ENCODE peak calls at places on chromosomes 7 and 10, in ten cellular contexts. F is C1 segment of cervical spinal cord, G is amniotic stem cell, M is ascending aorta, C is heart right ventricle, L is nucleus accumbens, U is Calu3, N is ELF-1, Y is left colon, V is NCI-H2081. D is an unnamed sample.
A peak's percentile ranks its signal among the peaks of the same experiment; 100 is the strongest.

GRCh38 chr7:80896856-80897598 is 21.8 kb downstream of the SEMA3C start:
- DNase-seq in V (no peak), L (no peak), Y (peak; percentile 36), N (no peak), U (no peak), F (no peak), C (no peak), G (no peak), M (no peak), D (no peak)

GRCh38 chr10:33927347-33927746 is 592.9 kb upstream of the NRP1 start:
- DNase-seq in N (no peak), L (no peak), G (no peak), F (no peak), U (no peak), Y (no peak), M (no peak), V (no peak), C (no peak), D (no peak)

GRCh38 chr7:20560325-20561180 is 54.9 kb upstream of the ABCB5 start:
- DNase-seq in M (no peak), V (no peak), U (no peak), C (no peak), N (peak; percentile 14), G (no peak), F (no peak), L (no peak), Y (no peak), D (peak; percentile 62)

GRCh38 chr10:50275650-50276235 is 24.4 kb upstream of the ASAH2 start:
- DNase-seq in V (peak; percentile 1), N (peak; percentile 36), G (no peak), Y (peak; percentile 65), M (no peak), C (peak; percentile 29), L (peak; percentile 6), F (no peak), U (peak; percentile 57), D (peak; percentile 60)

GRCh38 chr10:114537791-114538543 is 120.1 kb downstream of the ABLIM1 start:
- DNase-seq in G (no peak), C (no peak), U (no peak), M (no peak), Y (no peak), V (no peak), L (no peak), N (no peak), F (no peak), D (no peak)

GRCh38 chr7:125057974-125058373 is 128.3 kb upstream of the POT1 start:
- DNase-seq in N (no peak), U (no peak), M (no peak), C (no peak), V (no peak), L (no peak), Y (no peak), F (no peak), G (no peak), D (no peak)

GRCh38 chr7:1708640-1709249 is 38.7 kb downstream of the ELFN1 start:
- DNase-seq in C (no peak), N (peak; percentile 1), L (no peak), Y (no peak), F (no peak), V (no peak), U (no peak), M (no peak), G (no peak), D (peak; percentile 12)

GRCh38 chr7:70559815-70560214 is 572.1 kb upstream of the GALNT17 start:
- DNase-seq in Y (no peak), C (no peak), F (no peak), G (no peak), N (no peak), V (no peak), L (no peak), M (no peak), U (no peak), D (no peak)

GRCh38 chr10:26326874-26327273 is 110.3 kb downstream of the GAD2 start:
- DNase-seq in G (no peak), V (no peak), N (no peak), U (no peak), F (no peak), M (no peak), C (no peak), L (no peak), Y (no peak), D (no peak)

GRCh38 chr10:103451091-103451801 is 924 bp downstream of the CALHM2 start:
- DNase-seq in M (no peak), Y (peak; percentile 57), L (peak; percentile 14), G (no peak), C (peak; percentile 80), N (peak; percentile 76), U (peak; percentile 55), V (peak; percentile 15), F (peak; percentile 17), D (no peak)

GRCh38 chr10:102119417-102120141 is 589 bp downstream of the LDB1 start:
- DNase-seq in U (no peak), V (peak; percentile 34), C (peak; percentile 56), Y (peak; percentile 77), G (no peak), M (peak; percentile 58), F (peak; percentile 67), N (peak; percentile 72), L (peak; percentile 44), D (peak; percentile 80)

GRCh38 chr10:78963074-78964034 is 105.4 kb upstream of the ZMIZ1 start:
- DNase-seq in V (no peak), Y (no peak), G (no peak), M (no peak), C (peak; percentile 40), N (no peak), F (peak; percentile 29), U (no peak), L (no peak), D (no peak)

GRCh38 chr7:126790763-126791162 is 462.0 kb downstream of the GRM8 start:
- DNase-seq in G (no peak), F (no peak), L (no peak), U (no peak), C (no peak), N (no peak), M (no peak), Y (no peak), V (peak; percentile 80), D (no peak)

GRCh38 chr7:100483728-100484635 is at the start of gene NYAP1:
- DNase-seq in V (peak; percentile 72), Y (peak; percentile 73), M (no peak), C (peak; percentile 63), N (no peak), G (no peak), L (peak; percentile 68), U (peak; percentile 32), F (peak; percentile 78), D (peak; percentile 79)

GRCh38 chr7:47666164-47666862 is 84.4 kb upstream of the TNS3 start:
- DNase-seq in N (no peak), Y (no peak), C (no peak), V (no peak), F (no peak), L (no peak), M (no peak), G (peak; percentile 55), U (peak; percentile 36), D (no peak)

D was measured in H9.